ENCODE peak calls at places on chromosomes 2 and 18, in ten cellular contexts. D is BE2C, I is tibial artery, N is A549, E is HCT116, M is AG09309, A is left ventricle myocardium inferior, U is epithelial cell of esophagus, J is heart left ventricle, L is brain microvascular endothelial cell. X is an unnamed sample.

GRCh38 chr2:240811346-240812300 is 8.4 kb downstream of the KIF1A start:
- DNase-seq in D (no peak), I (peak; percentile 45), N (no peak), E (no peak), M (no peak), A (peak; percentile 7), U (no peak), J (no peak), L (no peak), X (no peak)

GRCh38 chr18:58793361-58793760 is 71.3 kb upstream of the ZNF532 start:
- DNase-seq in D (no peak), I (no peak), N (peak; percentile 31), E (no peak), M (peak; percentile 75), A (no peak), U (peak; percentile 97), J (no peak), L (peak; percentile 53), X (no peak)

GRCh38 chr2:174654429-174654941 is 56.9 kb upstream of the WIPF1 start:
- DNase-seq in D (no peak), I (no peak), N (no peak), E (no peak), M (no peak), A (no peak), U (no peak), J (no peak), L (no peak), X (no peak)

GRCh38 chr2:74764429-74765272 is 69.3 kb upstream of the HK2 start:
- DNase-seq in D (no peak), I (no peak), N (no peak), E (no peak), M (no peak), A (no peak), U (no peak), J (no peak), L (no peak), X (no peak)

GRCh38 chr18:46068763-46069162 is 3.3 kb downstream of the PSTPIP2 start:
- DNase-seq in D (no peak), I (no peak), N (no peak), E (no peak), M (no peak), A (no peak), U (peak; percentile 86), J (no peak), L (no peak), X (no peak)

GRCh38 chr18:25467226-25468065 is 115.5 kb upstream of the ZNF521 start:
- DNase-seq in D (no peak), I (peak; percentile 67), N (no peak), E (no peak), M (no peak), A (peak; percentile 72), U (no peak), J (peak; percentile 87), L (no peak), X (no peak)

GRCh38 chr2:235394278-235394828 is 99.5 kb upstream of the AGAP1 start:
- DNase-seq in D (no peak), I (no peak), N (peak; percentile 58), E (peak; percentile 90), M (peak; percentile 33), A (no peak), U (peak; percentile 74), J (no peak), L (peak; percentile 46), X (no peak)

GRCh38 chr2:180761224-180761623 is 219.2 kb upstream of the UBE2E3 start:
- DNase-seq in D (no peak), I (no peak), N (no peak), E (peak; percentile 21), M (peak; percentile 46), A (no peak), U (peak; percentile 59), J (no peak), L (peak; percentile 64), X (no peak)

DNA sequence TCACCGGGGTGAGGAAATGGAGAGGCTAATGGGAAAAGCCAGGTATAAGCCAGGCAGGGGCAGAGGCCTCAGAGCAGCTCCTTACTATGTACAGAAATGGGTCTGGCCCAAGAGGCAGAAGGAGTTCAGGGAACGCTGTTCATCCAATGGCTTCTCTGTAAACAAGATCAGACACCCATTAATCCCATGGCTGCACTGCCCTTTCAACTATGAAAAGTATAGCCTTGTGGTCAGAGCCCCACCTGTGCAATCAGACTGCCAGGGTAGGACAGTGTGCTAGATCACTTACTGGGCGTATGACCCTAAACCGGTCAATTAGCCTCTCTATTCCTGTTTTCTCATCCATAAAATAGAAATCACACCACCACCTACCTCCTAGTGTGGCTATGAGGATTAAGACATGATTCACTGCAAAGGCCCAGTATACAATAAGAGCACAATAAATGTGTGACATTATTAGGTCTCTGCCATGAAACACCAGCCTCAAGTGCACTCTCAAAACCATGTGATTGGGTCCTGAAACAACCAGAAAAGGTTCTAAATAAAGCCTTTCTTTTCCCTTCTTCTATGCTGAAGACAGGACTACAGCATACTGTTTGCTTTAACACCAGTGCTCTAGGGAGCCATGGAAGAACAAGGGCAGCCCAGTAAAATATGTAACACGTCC is 4.4 kb downstream of the ANKRD44 start:
- DNase-seq in D (no peak), I (no peak), N (no peak), E (no peak), M (no peak), A (no peak), U (no peak), J (no peak), L (no peak), X (no peak)
- H3K4me3 ChIP-seq in D (no peak overlapping the region), I (no peak overlapping the region), N (no peak overlapping the region), E (no peak overlapping the region), M (no peak overlapping the region), A (no peak overlapping the region), U (no peak overlapping the region), J (no peak overlapping the region), L (no peak overlapping the region), X (peak overlapping the region; percentile 30)

GRCh38 chr2:54504866-54505265 is 48.7 kb downstream of the SPTBN1 start:
- DNase-seq in D (no peak), I (no peak), N (no peak), E (no peak), M (no peak), A (no peak), U (no peak), J (no peak), L (no peak), X (no peak)

GRCh38 chr2:54502731-54503130 is 46.6 kb downstream of the SPTBN1 start:
- DNase-seq in D (no peak), I (no peak), N (no peak), E (no peak), M (no peak), A (no peak), U (no peak), J (no peak), L (no peak), X (no peak)

GRCh38 chr2:54500404-54501147 is 44.4 kb downstream of the SPTBN1 start:
- DNase-seq in D (no peak), I (no peak), N (no peak), E (no peak), M (no peak), A (peak; percentile 44), U (no peak), J (no peak), L (no peak), X (no peak)

GRCh38 chr2:54503192-54503591 is 47.1 kb downstream of the SPTBN1 start:
- DNase-seq in D (peak; percentile 75), I (no peak), N (no peak), E (no peak), M (no peak), A (no peak), U (peak; percentile 49), J (no peak), L (no peak), X (no peak)

GRCh38 chr2:54503828-54504227 is 47.7 kb downstream of the SPTBN1 start:
- DNase-seq in D (no peak), I (no peak), N (no peak), E (no peak), M (no peak), A (no peak), U (no peak), J (no peak), L (no peak), X (no peak)
- TF ChIP-seq CTCF in D (no peak), I (no peak), N (no peak), E (no peak), M (no peak), A (no peak), U (no peak), J (no peak), L (no peak), X (no peak)

GRCh38 chr18:23451491-23451890 is 1.6 kb upstream of the RIOK3 start:
- DNase-seq in D (no peak), I (no peak), N (no peak), E (no peak), M (no peak), A (no peak), U (no peak), J (no peak), L (no peak), X (no peak)

GRCh38 chr18:23453657-23454011 is 547 bp downstream of the RIOK3 start:
- DNase-seq in D (no peak), I (no peak), N (no peak), E (no peak), M (peak; percentile 35), A (no peak), U (peak; percentile 97), J (no peak), L (peak; percentile 45), X (no peak)

GRCh38 chr18:23452347-23452727 is 750 bp upstream of the RIOK3 start:
- DNase-seq in D (no peak), I (no peak), N (no peak), E (no peak), M (no peak), A (no peak), U (no peak), J (no peak), L (no peak), X (no peak)

GRCh38 chr18:23451011-23451410 is 2.1 kb upstream of the RIOK3 start:
- DNase-seq in D (no peak), I (no peak), N (no peak), E (no peak), M (no peak), A (no peak), U (no peak), J (no peak), L (no peak), X (no peak)

DNA sequence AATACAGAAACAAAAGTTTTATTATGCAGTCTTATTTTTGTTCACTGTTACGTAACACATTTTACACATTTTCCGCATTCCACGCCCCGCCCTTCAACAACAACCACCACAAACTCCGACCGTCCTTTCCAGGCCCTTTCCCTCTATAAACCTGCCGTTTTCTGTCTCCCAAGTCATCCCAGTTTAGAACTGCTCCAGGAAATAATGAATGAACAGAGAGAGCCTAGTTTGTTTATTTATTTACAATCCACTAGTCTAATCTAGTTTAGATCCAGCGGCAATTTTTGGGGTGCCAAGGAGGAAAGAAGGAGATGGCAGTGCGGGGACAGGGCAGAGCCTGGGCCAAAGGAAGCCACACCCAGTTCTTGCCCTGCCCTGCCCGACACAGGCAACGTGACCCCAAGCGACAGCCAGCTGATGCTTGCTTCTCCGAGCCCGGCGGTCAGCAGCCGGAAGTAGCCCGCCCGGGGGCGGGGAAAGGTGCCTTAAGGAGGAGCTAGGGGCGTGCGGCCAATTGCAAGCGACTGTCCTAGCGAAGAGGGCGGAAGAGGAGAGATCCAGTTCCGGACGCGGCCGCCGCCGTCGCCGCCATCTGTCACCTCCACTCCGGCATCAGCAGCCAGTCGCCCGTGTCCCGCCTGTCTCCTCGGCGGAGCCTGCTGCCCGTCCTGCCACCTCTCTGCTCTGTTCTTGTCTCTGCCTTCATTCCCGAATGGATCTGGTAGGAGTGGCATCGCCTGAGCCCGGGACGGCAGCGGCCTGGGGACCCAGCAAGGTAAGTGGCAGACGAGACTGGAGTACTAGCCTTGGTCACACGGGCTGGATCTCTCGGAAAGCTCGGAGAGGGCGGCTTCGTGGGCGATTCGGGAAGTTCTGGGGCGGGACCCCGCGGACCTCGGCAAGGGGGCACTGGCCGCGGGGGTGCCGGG is at the start of gene RIOK3:
- DNase-seq in D (peak; percentile 91), I (peak; percentile 99), N (peak; percentile 87), E (peak; percentile 95), M (peak; percentile 75), A (peak; percentile 98), U (peak; percentile 96), J (peak; percentile 99), L (peak; percentile 94), X (peak; percentile 90)
- H3K4me3 ChIP-seq in D (peak within 1 kb of the TSS; percentile 89), I (peak within 1 kb of the TSS; percentile 82), N (peak within 1 kb of the TSS; percentile 70), E (peak within 1 kb of the TSS; percentile 97), M (peak within 1 kb of the TSS; percentile 100), A (peak within 1 kb of the TSS; percentile 88), U (peak within 1 kb of the TSS; percentile 99), J (peak within 1 kb of the TSS; percentile 95), L (peak within 1 kb of the TSS; percentile 100), X (peak within 1 kb of the TSS; percentile 90)

GRCh38 chr2:142877265-142877756 is at the start of gene KYNU:
- DNase-seq in D (no peak), I (no peak), N (no peak), E (no peak), M (no peak), A (no peak), U (peak; percentile 55), J (no peak), L (no peak), X (peak; percentile 50)

GRCh38 chr2:142875642-142876041 is 1.8 kb upstream of the KYNU start:
- DNase-seq in D (no peak), I (no peak), N (no peak), E (no peak), M (no peak), A (no peak), U (peak; percentile 82), J (no peak), L (no peak), X (no peak)

GRCh38 chr2:142878061-142878741 is 737 bp downstream of the KYNU start:
- DNase-seq in D (no peak), I (no peak), N (no peak), E (no peak), M (no peak), A (no peak), U (no peak), J (no peak), L (no peak), X (no peak)

GRCh38 chr2:142875010-142875409 is 2.5 kb upstream of the KYNU start:
- DNase-seq in D (no peak), I (no peak), N (no peak), E (no peak), M (no peak), A (no peak), U (peak; percentile 59), J (no peak), L (no peak), X (no peak)

GRCh38 chr2:142876423-142876822 is 1.0 kb upstream of the KYNU start:
- DNase-seq in D (no peak), I (no peak), N (no peak), E (no peak), M (no peak), A (no peak), U (peak; percentile 35), J (no peak), L (no peak), X (no peak)
- TF ChIP-seq CTCF in D (no peak), I (no peak), N (peak; percentile 41), E (no peak), M (no peak), A (no peak), U (no peak), J (no peak), L (no peak), X (no peak)